ENCODE peak calls at places on chromosomes 2 and 18, in four cellular contexts. X, L, N and V are unnamed samples.

GRCh38 chr2:233928594-233929351 is 11.6 kb downstream of the TRPM8 start:
- DNase-seq in N (no peak), L (no peak), X (peak), V (peak)

GRCh38 chr2:26422947-26423629 is 21.4 kb downstream of the DRC1 start:
- DNase-seq in L (no peak), X (no peak), N (no peak), V (no peak)

GRCh38 chr2:11583203-11583752 is 49.4 kb downstream of the GREB1 start:
- DNase-seq in X (no peak), L (peak), N (no peak), V (no peak)

GRCh38 chr2:151260492-151261239 is 997 bp downstream of the RBM43 start:
- DNase-seq in X (no peak), N (no peak), L (no peak), V (no peak)

GRCh38 chr2:105812180-105813044 is 67.7 kb downstream of the NCK2 start:
- DNase-seq in L (peak), N (no peak), X (no peak), V (no peak)

GRCh38 chr18:56146565-56146964 is 491.8 kb downstream of the TXNL1 start:
- DNase-seq in X (no peak), L (no peak), N (no peak), V (no peak)

GRCh38 chr18:54127759-54128378 is 96.6 kb downstream of the MBD2 start:
- DNase-seq in N (no peak), L (no peak), X (peak), V (no peak)

GRCh38 chr18:22286576-22286975 is 117.2 kb downstream of the GATA6 start:
- DNase-seq in L (no peak), X (no peak), N (no peak), V (peak)

GRCh38 chr2:131520526-131520925 is 7.2 kb upstream of the CCDC74A start:
- DNase-seq in N (no peak), L (no peak), X (no peak), V (no peak)